ENCODE peak calls at places on chromosomes 3 and 15, in eight cellular contexts. I is ovary; H is cardiac muscle cell; M is stimulated activated CD8-positive, alpha-beta memory T cell treated with anti-CD3 and anti-CD28 coated beads, Interleukin-15, amount 100 ng/mL, for 24 hours; W is C1 segment of cervical spinal cord; X is heart left ventricle; U is mucosa of descending colon; Z is GM12865. R is an unnamed sample.

GRCh38 chr3:34106379-34106778 is 307.9 kb downstream of the PDCD6IP start:
- DNase-seq in I (no peak), H (no peak), M (no peak), W (no peak), X (no peak), U (no peak), Z (no peak), R (no peak)

GRCh38 chr15:56736308-56736707 is 3.0 kb upstream of the ZNF280D start:
- DNase-seq in I (no peak), H (peak; percentile 70), M (no peak), W (no peak), X (no peak), U (no peak), Z (no peak), R (no peak)

GRCh38 chr3:124774841-124775402 is 44.7 kb downstream of the UMPS start:
- DNase-seq in I (no peak), H (no peak), M (no peak), W (no peak), X (peak; percentile 7), U (no peak), Z (no peak), R (no peak)

GRCh38 chr15:72229076-72229946 is 1.7 kb downstream of the PKM start:
- DNase-seq in I (no peak), H (peak; percentile 58), M (no peak), W (no peak), X (no peak), U (no peak), Z (peak; percentile 75), R (no peak)

GRCh38 chr3:53589806-53590205 is 95.4 kb downstream of the CACNA1D start:
- DNase-seq in I (no peak), H (no peak), M (no peak), W (no peak), X (no peak), U (no peak), Z (no peak), R (no peak)

GRCh38 chr3:157046520-157046919 is 113.4 kb downstream of the CCNL1 start:
- DNase-seq in I (no peak), H (no peak), M (no peak), W (no peak), X (no peak), U (no peak), Z (no peak), R (no peak)

GRCh38 chr15:41629883-41630282 is 30.3 kb upstream of the MGA start:
- DNase-seq in I (no peak), H (no peak), M (no peak), W (no peak), X (no peak), U (no peak), Z (no peak), R (no peak)

GRCh38 chr3:180678231-180678630 is 1.1 kb downstream of the CCDC39 start:
- DNase-seq in I (no peak), H (no peak), M (no peak), W (no peak), X (no peak), U (no peak), Z (peak; percentile 20), R (no peak)

GRCh38 chr3:188303823-188304222 is 149.9 kb downstream of the LPP start:
- DNase-seq in I (no peak), H (no peak), M (no peak), W (no peak), X (no peak), U (no peak), Z (no peak), R (no peak)

GRCh38 chr3:139281096-139281495 is 62.7 kb upstream of the MRPS22 start:
- DNase-seq in I (no peak), H (no peak), M (no peak), W (no peak), X (no peak), U (no peak), Z (no peak), R (no peak)